ENCODE peak calls at places on chromosomes 3 and 15, in four cellular contexts. E, B, U and A are unnamed samples.
A peak's percentile ranks its signal among the peaks of the same experiment; 100 is the strongest.

GRCh38 chr3:66220066-66220465 is 735 bp upstream of the SLC25A26 start:
- DNase-seq in E (no peak), B (no peak), U (no peak), A (no peak)

GRCh38 chr15:68770206-68770605 is 50.5 kb downstream of the ANP32A start:
- DNase-seq in E (no peak), B (no peak), U (no peak), A (peak; percentile 25)

GRCh38 chr15:38254065-38254883 is 1.6 kb downstream of the SPRED1 start:
- DNase-seq in E (peak; percentile 78), B (peak; percentile 35), U (no peak), A (no peak)

GRCh38 chr15:68433551-68433950 is 1.6 kb upstream of the ITGA11 start:
- DNase-seq in E (no peak), B (no peak), U (no peak), A (no peak)

GRCh38 chr3:33030802-33031201 is 66.1 kb downstream of the GLB1 start:
- DNase-seq in E (no peak), B (no peak), U (no peak), A (no peak)

GRCh38 chr15:55660153-55660552 is 72.0 kb upstream of the PYGO1 start:
- DNase-seq in E (no peak), B (no peak), U (no peak), A (no peak)

GRCh38 chr3:188720636-188721035 is 451.1 kb upstream of the TPRG1 start:
- DNase-seq in E (peak; percentile 60), B (no peak), U (no peak), A (no peak)

GRCh38 chr3:134039161-134039862 is 9.6 kb upstream of the SLCO2A1 start:
- DNase-seq in E (peak; percentile 17), B (no peak), U (no peak), A (no peak)

GRCh38 chr3:14423197-14423743 is 20.9 kb downstream of the SLC6A6 start:
- DNase-seq in E (peak; percentile 26), B (no peak), U (no peak), A (no peak)

GRCh38 chr3:119388577-119388976 is 74.8 kb downstream of the TMEM39A start:
- DNase-seq in E (no peak), B (no peak), U (no peak), A (no peak)
- TF ChIP-seq CTCF in E (no peak), B (peak; percentile 38), U (peak; percentile 18), A (no peak)

GRCh38 chr3:192641911-192642310 is 85.4 kb downstream of the FGF12 start:
- DNase-seq in E (no peak), B (no peak), U (no peak), A (no peak)
- TF ChIP-seq CTCF in E (no peak), B (no peak), U (no peak), A (no peak)

GRCh38 chr3:57141719-57142118 is 23.4 kb downstream of the IL17RD start:
- DNase-seq in E (no peak), B (no peak), U (no peak), A (no peak)
- TF ChIP-seq CTCF in E (no peak), B (peak; percentile 7), U (peak; percentile 19), A (peak; percentile 23)

GRCh38 chr3:71304684-71305083 is 278.8 kb downstream of the FOXP1 start:
- DNase-seq in E (peak; percentile 77), B (no peak), U (no peak), A (no peak)
- TF ChIP-seq CTCF in E (peak; percentile 51), B (no peak), U (peak; percentile 35), A (peak; percentile 57)

DNA sequence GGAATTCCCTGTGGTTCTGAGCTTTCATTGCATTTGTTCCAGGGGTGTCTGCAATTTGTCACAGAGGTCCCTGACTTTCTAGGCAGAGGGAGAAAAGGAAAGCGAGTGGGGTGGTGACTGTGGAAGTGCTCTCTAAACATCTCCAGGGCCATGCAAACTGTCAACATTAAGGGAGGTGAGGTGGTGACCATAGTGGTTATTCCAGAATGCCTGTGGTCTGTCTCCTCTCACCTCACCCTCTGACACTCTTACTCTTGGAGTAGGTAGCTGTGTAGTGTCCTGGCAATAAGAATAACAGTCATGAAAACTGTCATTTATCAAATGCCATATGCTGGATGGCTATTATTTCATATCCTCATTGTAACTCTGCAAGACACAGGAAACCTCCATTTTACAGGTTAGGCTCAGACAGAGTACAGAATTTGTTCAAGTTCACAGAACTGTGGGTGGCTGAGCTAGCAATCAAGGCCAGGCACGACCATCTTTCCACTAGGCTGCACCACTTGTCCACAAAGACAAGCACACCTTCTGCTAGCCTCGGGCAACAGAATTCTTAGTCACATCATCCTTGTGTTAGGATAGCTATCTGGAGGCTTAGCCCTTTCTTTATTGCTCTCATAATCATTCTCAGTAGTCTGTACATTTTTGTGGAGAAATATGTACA is 179.4 kb downstream of the CD47 start:
- DNase-seq in E (no peak), B (no peak), U (no peak), A (no peak)
- TF ChIP-seq CTCF in E (no peak), B (peak; percentile 14), U (no peak), A (no peak)

DNA sequence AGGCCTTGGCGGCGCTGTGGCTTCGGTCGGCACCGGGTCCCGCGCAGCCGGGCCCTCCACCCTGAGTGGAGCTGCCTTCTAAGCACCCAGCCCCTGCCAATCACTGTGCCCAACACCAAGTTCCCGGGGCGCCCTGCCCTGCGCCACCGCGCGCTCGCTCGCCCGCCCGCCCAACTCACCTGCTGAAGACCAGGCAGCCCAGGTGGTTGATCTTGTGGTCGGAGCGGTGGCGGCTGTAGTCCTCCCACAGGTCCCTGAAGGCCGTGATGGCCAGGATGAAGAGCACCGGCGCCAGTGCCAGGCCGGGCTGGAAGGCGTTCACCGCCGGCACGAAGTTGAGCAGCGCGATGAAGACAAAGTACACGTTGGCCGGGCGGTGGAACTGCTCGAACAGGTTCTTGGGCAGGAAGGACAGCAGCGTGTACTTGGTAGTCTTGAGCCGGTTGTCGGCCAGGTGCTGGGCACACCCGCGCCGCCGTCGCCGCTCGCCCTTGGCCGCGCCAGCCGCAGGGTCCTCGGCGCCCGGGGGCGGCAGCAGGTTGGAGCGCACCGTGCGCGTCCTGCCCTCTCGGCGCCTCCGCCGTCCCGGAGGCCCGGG is 559 bp downstream of the ATP10A start:
- DNase-seq in E (peak; percentile 41), B (no peak), U (no peak), A (no peak)
- TF ChIP-seq CTCF in E (no peak), B (no peak), U (no peak), A (no peak)

GRCh38 chr15:43881944-43882343 is 55.1 kb downstream of the WDR76 start:
- DNase-seq in E (peak; percentile 10), B (no peak), U (no peak), A (no peak)
- TF ChIP-seq CTCF in E (peak; percentile 49), B (peak; percentile 83), U (peak; percentile 27), A (peak; percentile 59)